ENCODE peak calls at places on chromosomes 12 and 14, in four cellular contexts. E is CD8-positive, alpha-beta T cell; O is psoas muscle; Z is pancreas. V is an unnamed sample.

GRCh38 chr14:103161054-103161397 is 37.8 kb downstream of the TNFAIP2 start:
- DNase-seq in E (no peak), O (no peak), Z (no peak), V (no peak)

GRCh38 chr14:53924754-53925153 is 31.9 kb downstream of the BMP4 start:
- DNase-seq in E (no peak), O (no peak), Z (no peak), V (peak)

GRCh38 chr12:93361159-93361919 is 16.4 kb upstream of the NUDT4 start:
- DNase-seq in E (no peak), O (peak), Z (peak), V (peak)

GRCh38 chr14:38419579-38419978 is 163.7 kb upstream of the CLEC14A start:
- DNase-seq in E (no peak), O (no peak), Z (no peak), V (no peak)

GRCh38 chr14:91035855-91036254 is 24.6 kb downstream of the RPS6KA5 start:
- DNase-seq in E (no peak), O (no peak), Z (no peak), V (no peak)

GRCh38 chr12:51388066-51388799 is 3.0 kb downstream of the GALNT6 start:
- DNase-seq in E (no peak), O (no peak), Z (no peak), V (no peak)

GRCh38 chr14:104116544-104117340 is 21.6 kb upstream of the KIF26A start:
- DNase-seq in E (no peak), O (no peak), Z (peak), V (no peak)

GRCh38 chr12:111034911-111035577 is 114.7 kb upstream of the MYL2 start:
- DNase-seq in E (no peak), O (no peak), Z (no peak), V (no peak)

GRCh38 chr14:61493239-61493638 is 171.9 kb downstream of the PRKCH start:
- DNase-seq in E (no peak), O (no peak), Z (no peak), V (peak)

GRCh38 chr14:89360277-89360676 is 56.8 kb downstream of the FOXN3 start:
- DNase-seq in E (no peak), O (no peak), Z (no peak), V (no peak)

GRCh38 chr14:101719708-101720107 is 41.8 kb upstream of the PPP2R5C start:
- DNase-seq in E (no peak), O (peak), Z (no peak), V (no peak)

GRCh38 chr14:101719045-101719645 is 42.4 kb upstream of the PPP2R5C start:
- DNase-seq in E (peak), O (no peak), Z (no peak), V (no peak)

GRCh38 chr14:101721951-101722661 is 39.4 kb upstream of the PPP2R5C start:
- DNase-seq in E (peak), O (peak), Z (no peak), V (peak)

GRCh38 chr14:101723061-101723595 is 38.4 kb upstream of the PPP2R5C start:
- DNase-seq in E (no peak), O (no peak), Z (no peak), V (no peak)

DNA sequence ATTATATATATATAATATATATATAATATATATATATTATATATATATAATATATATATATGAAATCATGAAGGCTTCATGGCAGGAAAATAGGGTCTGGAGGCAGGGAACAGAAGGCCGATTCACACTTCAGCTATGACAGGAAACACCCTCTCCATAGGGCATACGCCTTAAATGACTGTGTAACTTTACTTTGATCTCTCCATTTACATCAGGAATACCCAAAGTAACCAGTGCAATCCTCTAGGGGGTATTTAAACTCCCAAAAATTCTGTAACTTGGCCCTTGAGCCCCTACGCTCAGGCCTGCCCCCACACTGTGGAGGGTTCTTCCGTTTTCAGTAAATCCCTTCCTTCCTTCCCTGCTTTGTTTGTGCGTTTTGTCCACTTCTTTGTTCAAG is 40.4 kb upstream of the PPP2R5C start:
- DNase-seq in E (peak), O (no peak), Z (no peak), V (no peak)
- H3K4me3 ChIP-seq in E (no peak), O (no peak), Z (no peak), V (no peak)

DNA sequence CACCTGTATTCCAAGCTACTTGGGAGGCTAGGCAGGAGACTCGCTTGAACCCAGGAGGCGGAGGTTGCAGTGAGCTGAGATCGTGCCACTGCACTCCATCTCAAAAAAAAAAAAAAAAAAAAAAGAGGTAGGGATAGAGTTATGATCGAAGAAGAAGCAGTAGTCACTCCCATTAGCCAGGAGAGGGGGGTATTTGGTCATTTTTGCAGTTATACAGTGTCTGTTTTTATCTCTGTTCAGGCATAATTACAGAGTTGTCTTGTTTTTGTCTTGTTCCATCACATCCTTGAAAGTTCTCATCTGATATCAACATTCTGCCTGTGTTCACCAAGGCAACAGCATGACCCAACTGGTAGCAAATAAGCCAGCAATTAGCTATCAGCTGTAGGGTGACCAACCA is 98.5 kb upstream of the TMPO start:
- DNase-seq in E (no peak), O (no peak), Z (no peak), V (no peak)
- TF ChIP-seq CTCF in E (no peak), O (no peak), Z (no peak), V (peak)

GRCh38 chr12:27592548-27592947 is 68.5 kb downstream of the PPFIBP1 start:
- DNase-seq in E (no peak), O (no peak), Z (peak), V (no peak)

GRCh38 chr12:27589419-27589818 is 65.4 kb downstream of the PPFIBP1 start:
- DNase-seq in E (no peak), O (no peak), Z (no peak), V (no peak)

GRCh38 chr12:27585739-27586265 is 61.8 kb downstream of the PPFIBP1 start:
- DNase-seq in E (no peak), O (no peak), Z (no peak), V (no peak)

GRCh38 chr12:27593266-27593665 is 69.3 kb downstream of the PPFIBP1 start:
- DNase-seq in E (no peak), O (no peak), Z (no peak), V (no peak)

GRCh38 chr12:27588786-27589185 is 64.8 kb downstream of the PPFIBP1 start:
- DNase-seq in E (no peak), O (no peak), Z (no peak), V (no peak)
- H3K4me3 ChIP-seq in E (no peak), O (no peak), Z (no peak), V (no peak)

GRCh38 chr12:12562585-12563245 is at the start of gene DUSP16:
- DNase-seq in E (peak), O (peak), Z (peak), V (peak)
- TF ChIP-seq CTCF in E (no peak), O (peak), Z (no peak), V (no peak)

DNA sequence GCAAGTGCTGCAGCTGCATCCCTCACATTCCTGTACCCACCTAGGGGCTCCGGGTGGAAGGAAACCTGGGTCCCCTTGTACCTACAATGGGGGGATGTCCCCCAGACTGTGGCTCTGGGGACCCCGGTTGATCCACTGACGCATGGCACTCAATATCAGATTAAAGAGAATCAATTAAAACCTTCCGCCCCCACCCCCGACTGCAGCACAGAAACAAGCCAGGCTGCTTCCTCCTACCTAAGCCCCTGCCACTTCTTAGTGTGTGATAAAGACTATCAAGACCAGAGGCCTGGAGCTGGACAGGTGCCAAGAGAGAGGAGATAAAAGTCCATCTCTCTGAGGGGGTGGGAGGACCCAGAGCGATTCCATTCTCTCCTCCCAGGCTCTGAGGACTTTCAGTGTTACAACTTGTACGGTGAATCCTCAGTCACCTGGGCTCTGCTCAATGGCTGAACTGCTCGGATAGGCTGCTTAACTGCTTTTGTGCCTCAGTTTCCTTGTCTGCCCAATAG is 28.2 kb upstream of the RPLP0 start:
- DNase-seq in E (no peak), O (no peak), Z (no peak), V (no peak)
- H3K4me3 ChIP-seq in E (peak), O (peak), Z (no peak), V (no peak)

DNA sequence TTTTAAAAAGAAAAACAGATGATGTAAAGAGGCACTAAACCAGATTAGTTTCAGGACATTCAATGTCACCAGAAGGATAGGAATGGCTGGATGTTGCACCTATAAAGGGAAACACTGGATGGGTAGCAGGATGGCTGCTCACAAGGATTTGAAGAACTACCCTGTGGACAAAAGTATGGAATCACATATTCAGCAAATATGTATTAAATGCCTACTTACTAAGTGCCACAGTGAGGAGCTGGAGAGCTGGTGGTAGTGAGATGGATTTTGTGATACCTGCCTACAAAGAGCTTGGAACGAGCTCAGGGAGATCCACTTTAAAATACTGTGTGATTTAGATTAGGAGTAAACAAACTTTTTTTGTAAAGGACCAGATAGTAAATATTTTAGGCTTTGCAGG is 316.2 kb downstream of the PAWR start:
- DNase-seq in E (no peak), O (no peak), Z (no peak), V (no peak)
- TF ChIP-seq CTCF in E (no peak), O (no peak), Z (no peak), V (peak)

GRCh38 chr12:11564984-11565651 is 84.4 kb upstream of the ETV6 start:
- DNase-seq in E (no peak), O (no peak), Z (no peak), V (no peak)

GRCh38 chr12:11568155-11568761 is 81.2 kb upstream of the ETV6 start:
- DNase-seq in E (no peak), O (no peak), Z (no peak), V (no peak)

GRCh38 chr12:11565752-11566151 is 83.7 kb upstream of the ETV6 start:
- DNase-seq in E (no peak), O (no peak), Z (no peak), V (no peak)

GRCh38 chr12:11563785-11564739 is 85.4 kb upstream of the ETV6 start:
- DNase-seq in E (no peak), O (no peak), Z (no peak), V (no peak)

GRCh38 chr12:11568762-11569478 is 80.6 kb upstream of the ETV6 start:
- DNase-seq in E (no peak), O (no peak), Z (no peak), V (no peak)
- H3K4me3 ChIP-seq in E (no peak), O (no peak), Z (no peak), V (no peak)